ENCODE peak calls at places on chromosomes 11 and 22, in four cellular contexts. Z is thoracic aorta, T is aorta, Q is heart left ventricle. R is an unnamed sample.

GRCh38 chr11:19200410-19201201 is 1.2 kb downstream of the CSRP3 start:
- DNase-seq in Z (no peak), T (peak), Q (peak), R (no peak)

GRCh38 chr22:39498368-39498767 is 3.7 kb upstream of the MIEF1 start:
- DNase-seq in Z (no peak), T (no peak), Q (peak), R (peak)

GRCh38 chr11:12242071-12242672 is 131.8 kb downstream of the MICAL2 start:
- DNase-seq in Z (no peak), T (no peak), Q (no peak), R (no peak)

GRCh38 chr11:8062781-8063257 is 18.2 kb upstream of the TUB start:
- DNase-seq in Z (no peak), T (no peak), Q (no peak), R (no peak)

GRCh38 chr11:117837070-117837776 is 12.7 kb upstream of the FXYD2 start:
- DNase-seq in Z (no peak), T (no peak), Q (peak), R (no peak)

GRCh38 chr11:74154621-74155281 is 16.1 kb downstream of the C2CD3 start:
- DNase-seq in Z (no peak), T (no peak), Q (peak), R (no peak)

GRCh38 chr11:4610258-4610935 is 2.4 kb upstream of the TRIM68 start:
- DNase-seq in Z (no peak), T (no peak), Q (no peak), R (no peak)

GRCh38 chr22:32866953-32867352 is 65.4 kb downstream of the TIMP3 start:
- DNase-seq in Z (no peak), T (no peak), Q (no peak), R (no peak)

GRCh38 chr11:119316017-119316728 is 757 bp downstream of the MCAM start:
- DNase-seq in Z (peak), T (peak), Q (peak), R (peak)

GRCh38 chr22:24055283-24055682 is 44.2 kb downstream of the CABIN1 start:
- DNase-seq in Z (no peak), T (no peak), Q (no peak), R (no peak)

GRCh38 chr11:3206128-3206921 is 12.3 kb downstream of the MRGPRG start:
- DNase-seq in Z (no peak), T (peak), Q (peak), R (no peak)

GRCh38 chr11:58134151-58134550 is 8.8 kb upstream of the OR9I1 start:
- DNase-seq in Z (no peak), T (no peak), Q (no peak), R (no peak)

GRCh38 chr11:125532668-125533067 is 36.6 kb upstream of the FEZ1 start:
- DNase-seq in Z (no peak), T (no peak), Q (no peak), R (no peak)

GRCh38 chr11:117931971-117932370 is 2.8 kb upstream of the TMPRSS13 start:
- DNase-seq in Z (no peak), T (no peak), Q (no peak), R (no peak)

GRCh38 chr11:124759268-124760204 is 2.6 kb downstream of the ESAM start:
- DNase-seq in Z (no peak), T (no peak), Q (peak), R (no peak)

GRCh38 chr11:44680982-44681597 is 45.7 kb upstream of the TSPAN18 start:
- DNase-seq in Z (no peak), T (no peak), Q (no peak), R (no peak)

GRCh38 chr11:10076458-10077141 is 217.4 kb downstream of the SBF2 start:
- DNase-seq in Z (peak), T (peak), Q (peak), R (peak)

GRCh38 chr11:104841973-104842372 is 56.3 kb downstream of the CASP12 start:
- DNase-seq in Z (no peak), T (no peak), Q (no peak), R (no peak)

GRCh38 chr11:104837969-104838639 is 60.2 kb downstream of the CASP12 start:
- DNase-seq in Z (no peak), T (no peak), Q (no peak), R (no peak)

GRCh38 chr11:104836711-104837110 is 61.5 kb downstream of the CASP12 start:
- DNase-seq in Z (no peak), T (no peak), Q (no peak), R (no peak)

GRCh38 chr11:104843150-104843837 is 55.0 kb downstream of the CASP12 start:
- DNase-seq in Z (no peak), T (no peak), Q (no peak), R (no peak)

GRCh38 chr11:104841185-104841584 is 57.1 kb downstream of the CASP12 start:
- DNase-seq in Z (no peak), T (no peak), Q (no peak), R (no peak)
- H3K27ac ChIP-seq in Z (no peak), T (no peak), Q (no peak), R (no peak)

GRCh38 chr22:37018086-37018814 is 997 bp downstream of the TST start:
- DNase-seq in Z (no peak), T (no peak), Q (no peak), R (no peak)
- H3K27ac ChIP-seq in Z (peak), T (no peak), Q (peak), R (peak)

GRCh38 chr11:70105369-70105754 is 27.2 kb downstream of the ANO1 start:
- DNase-seq in Z (no peak), T (no peak), Q (no peak), R (no peak)

GRCh38 chr11:70105755-70106571 is 27.8 kb downstream of the ANO1 start:
- DNase-seq in Z (no peak), T (no peak), Q (no peak), R (no peak)

GRCh38 chr11:70107191-70107590 is 29.1 kb downstream of the ANO1 start:
- DNase-seq in Z (no peak), T (no peak), Q (no peak), R (no peak)

GRCh38 chr11:70107756-70108155 is 29.6 kb downstream of the ANO1 start:
- DNase-seq in Z (no peak), T (no peak), Q (no peak), R (no peak)

DNA sequence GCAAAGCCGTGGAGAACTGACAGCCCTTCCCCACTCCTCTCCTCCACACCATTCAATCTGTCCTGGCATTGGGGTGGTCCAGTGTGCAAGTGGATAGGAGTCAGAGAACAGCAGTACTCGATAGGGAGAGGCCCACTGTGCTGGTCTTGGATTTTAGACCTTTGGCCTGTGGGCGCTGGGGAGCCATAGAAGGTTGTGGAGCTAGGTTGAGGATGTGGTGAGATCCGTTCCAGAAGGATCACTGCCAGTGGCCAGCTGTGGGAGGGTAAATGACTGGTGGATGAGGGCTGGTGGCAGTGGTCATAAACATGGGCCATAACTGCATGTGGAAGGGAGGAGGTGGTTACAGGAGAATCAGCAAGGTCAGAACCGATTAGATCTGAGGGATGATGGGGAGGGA is 28.6 kb downstream of the ANO1 start:
- DNase-seq in Z (no peak), T (no peak), Q (no peak), R (no peak)
- H3K27ac ChIP-seq in Z (peak), T (peak), Q (no peak), R (no peak)

GRCh38 chr22:40673017-40673416 is 6.3 kb upstream of the MCHR1 start:
- DNase-seq in Z (no peak), T (no peak), Q (no peak), R (no peak)
- H3K27ac ChIP-seq in Z (no peak), T (no peak), Q (no peak), R (no peak)